ENCODE peak calls at places on chromosomes 5 and 9, in seven cellular contexts. W is cardiac fibroblast, B is astrocyte of the spinal cord, Y is astrocyte of the cerebellum, A is heart left ventricle, S is hepatocyte, L is GM23338. X is an unnamed sample.

GRCh38 chr5:139636975-139637408 is 11.2 kb upstream of the CXXC5 start:
- DNase-seq in S (peak; percentile 20), B (peak; percentile 47), A (no peak), L (no peak), Y (no peak), W (no peak), X (peak; percentile 51)

GRCh38 chr5:149733129-149733900 is 3.2 kb downstream of the PPARGC1B start:
- DNase-seq in B (no peak), W (no peak), S (no peak), L (no peak), Y (no peak), A (no peak), X (no peak)

GRCh38 chr5:56833325-56833724 is 18.0 kb downstream of the MAP3K1 start:
- DNase-seq in A (no peak), B (no peak), L (peak; percentile 66), W (no peak), S (no peak), Y (no peak), X (no peak)

GRCh38 chr5:61280205-61280604 is 51.9 kb upstream of the ZSWIM6 start:
- DNase-seq in W (peak; percentile 76), A (no peak), S (peak; percentile 72), L (no peak), Y (no peak), B (peak; percentile 86), X (peak; percentile 78)

GRCh38 chr9:129283290-129283691 is 105.2 kb upstream of the IER5L start:
- DNase-seq in A (no peak), S (no peak), L (no peak), W (no peak), B (no peak), Y (no peak), X (no peak)

GRCh38 chr5:143714629-143715028 is 97.3 kb upstream of the HMHB1 start:
- DNase-seq in W (no peak), L (no peak), A (no peak), Y (no peak), S (no peak), B (no peak), X (no peak)

GRCh38 chr9:137318976-137319375 is 16.9 kb upstream of the NRARP start:
- DNase-seq in S (peak; percentile 20), Y (no peak), A (peak; percentile 84), B (no peak), W (no peak), L (peak; percentile 62), X (no peak)

GRCh38 chr5:141651728-141652105 is 499 bp upstream of the FCHSD1 start:
- DNase-seq in S (no peak), W (no peak), B (no peak), A (no peak), Y (no peak), L (peak; percentile 41), X (no peak)

GRCh38 chr9:124218438-124219289 is 39.1 kb upstream of the NEK6 start:
- DNase-seq in S (peak; percentile 62), W (peak; percentile 45), Y (no peak), A (peak; percentile 67), B (peak; percentile 22), L (no peak), X (peak; percentile 33)

GRCh38 chr9:81080900-81081299 is 608.4 kb downstream of the TLE1 start:
- DNase-seq in L (no peak), Y (no peak), A (no peak), W (no peak), S (no peak), B (no peak), X (no peak)

GRCh38 chr5:163079618-163080017 is 357.8 kb upstream of the CCNG1 start:
- DNase-seq in A (no peak), W (no peak), L (peak; percentile 51), B (no peak), Y (no peak), S (no peak), X (no peak)

GRCh38 chr5:83035373-83036170 is 41.6 kb downstream of the TMEM167A start:
- DNase-seq in S (no peak), B (peak; percentile 27), L (no peak), W (peak; percentile 42), Y (no peak), A (peak; percentile 88), X (peak; percentile 15)

GRCh38 chr5:111691508-111691907 is 65.5 kb downstream of the NREP start:
- DNase-seq in S (no peak), Y (no peak), A (no peak), W (no peak), L (no peak), B (no peak), X (no peak)

GRCh38 chr9:116213673-116214047 is 60.1 kb downstream of the PAPPA start:
- DNase-seq in B (no peak), S (no peak), L (no peak), W (no peak), Y (peak; percentile 51), A (no peak), X (no peak)

GRCh38 chr9:79201641-79202040 is 370.1 kb upstream of the TLE4 start:
- DNase-seq in S (no peak), A (no peak), W (no peak), L (peak; percentile 39), B (no peak), Y (no peak), X (peak; percentile 15)

GRCh38 chr9:128369024-128369706 is 2.0 kb upstream of the URM1 start:
- DNase-seq in S (no peak), B (no peak), W (no peak), A (no peak), L (no peak), Y (no peak), X (no peak)

GRCh38 chr5:10538789-10539684 is 24.8 kb upstream of the ANKRD33B start:
- DNase-seq in S (no peak), B (no peak), W (no peak), L (no peak), Y (no peak), A (no peak), X (no peak)

GRCh38 chr9:129983891-129984290 is 59.1 kb downstream of the FNBP1 start:
- DNase-seq in S (no peak), B (peak; percentile 63), L (no peak), A (no peak), W (peak; percentile 69), Y (peak; percentile 57), X (peak; percentile 82)

GRCh38 chr5:96194597-96194996 is 232.9 kb upstream of the ELL2 start:
- DNase-seq in A (no peak), S (no peak), B (no peak), L (no peak), W (no peak), Y (no peak), X (no peak)

GRCh38 chr9:134054891-134055811 is 12.7 kb downstream of the BRD3 start:
- DNase-seq in Y (no peak), A (no peak), S (no peak), W (no peak), L (no peak), B (no peak), X (no peak)

GRCh38 chr5:104702212-104702611 is 1139.6 kb upstream of the NUDT12 start:
- DNase-seq in S (no peak), Y (no peak), W (no peak), L (no peak), A (no peak), B (no peak), X (no peak)

GRCh38 chr5:139368613-139369012 is 14.5 kb downstream of the SLC23A1 start:
- DNase-seq in B (peak; percentile 19), S (no peak), L (no peak), W (peak; percentile 28), A (no peak), Y (no peak), X (no peak)

GRCh38 chr5:173689713-173690360 is 73.4 kb upstream of the BOD1 start:
- DNase-seq in S (no peak), A (peak; percentile 59), L (no peak), B (no peak), Y (no peak), W (peak; percentile 16), X (no peak)

GRCh38 chr5:140351609-140352334 is 5.4 kb upstream of the HBEGF start:
- DNase-seq in W (peak; percentile 78), S (peak; percentile 88), B (peak; percentile 75), A (no peak), Y (peak; percentile 62), L (peak; percentile 93), X (peak; percentile 63)

GRCh38 chr9:80794197-80794596 is 895.1 kb downstream of the TLE1 start:
- DNase-seq in B (no peak), L (no peak), Y (no peak), W (no peak), S (no peak), A (no peak), X (no peak)

DNA sequence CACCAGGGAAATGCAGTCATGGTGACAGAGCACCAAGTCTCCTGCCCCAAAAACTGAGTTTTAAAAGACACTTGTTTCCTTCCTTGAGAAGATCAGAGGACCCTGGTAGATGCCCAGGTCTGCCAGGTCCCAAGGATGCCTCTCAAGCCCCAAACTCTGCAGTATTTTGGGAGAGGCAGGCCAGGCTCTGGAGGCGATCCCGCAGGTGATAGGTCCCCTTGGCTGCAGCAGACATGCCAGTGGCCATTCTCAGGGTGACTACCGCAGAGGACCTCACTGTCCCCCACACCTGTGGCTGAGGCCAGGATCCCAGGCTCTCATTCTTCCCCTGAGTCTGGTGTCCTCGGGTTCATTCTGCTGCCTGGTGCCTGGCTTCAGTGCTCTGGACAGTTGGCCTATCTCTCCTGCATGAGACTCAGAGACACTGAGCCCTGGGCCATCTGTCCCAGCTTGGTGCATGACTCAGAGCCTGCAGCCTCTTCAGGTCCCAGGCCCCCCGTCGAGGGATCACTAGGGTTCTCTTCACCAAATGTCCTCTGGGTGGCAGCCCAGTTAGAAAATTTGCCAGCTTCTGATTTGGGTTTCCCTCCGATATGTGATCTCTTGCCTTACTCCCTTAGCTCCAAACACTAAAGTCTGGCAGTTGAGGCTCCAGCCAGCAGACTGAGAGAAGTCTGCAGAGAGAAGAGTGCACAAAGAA is 59.7 kb upstream of the GARNL3 start:
- DNase-seq in A (no peak), L (peak; percentile 44), Y (no peak), W (peak; percentile 38), S (peak; percentile 43), B (no peak), X (peak; percentile 52)
- TF ChIP-seq CTCF in A (peak; percentile 26), L (peak; percentile 32), Y (no peak), W (peak; percentile 10), S (peak; percentile 34), B (peak; percentile 27), X (peak; percentile 37)

GRCh38 chr5:100889165-100889564 is 13.9 kb downstream of the ST8SIA4 start:
- DNase-seq in B (no peak), L (no peak), A (no peak), S (no peak), W (no peak), Y (no peak), X (no peak)
- H3K4me3 ChIP-seq in B (no peak overlapping the region), L (no peak overlapping the region), A (peak overlapping the region; percentile 15), S (no peak overlapping the region), W (no peak overlapping the region), Y (no peak overlapping the region), X (no peak overlapping the region)

GRCh38 chr9:96453625-96454024 is 3.7 kb downstream of the HABP4 start:
- DNase-seq in S (peak; percentile 42), A (no peak), W (peak; percentile 78), L (peak; percentile 49), Y (peak; percentile 53), B (peak; percentile 60), X (peak; percentile 61)
- TF ChIP-seq CTCF in S (peak; percentile 42), A (peak; percentile 45), W (peak; percentile 64), L (peak; percentile 49), Y (peak; percentile 91), B (peak; percentile 76), X (peak; percentile 90)

DNA sequence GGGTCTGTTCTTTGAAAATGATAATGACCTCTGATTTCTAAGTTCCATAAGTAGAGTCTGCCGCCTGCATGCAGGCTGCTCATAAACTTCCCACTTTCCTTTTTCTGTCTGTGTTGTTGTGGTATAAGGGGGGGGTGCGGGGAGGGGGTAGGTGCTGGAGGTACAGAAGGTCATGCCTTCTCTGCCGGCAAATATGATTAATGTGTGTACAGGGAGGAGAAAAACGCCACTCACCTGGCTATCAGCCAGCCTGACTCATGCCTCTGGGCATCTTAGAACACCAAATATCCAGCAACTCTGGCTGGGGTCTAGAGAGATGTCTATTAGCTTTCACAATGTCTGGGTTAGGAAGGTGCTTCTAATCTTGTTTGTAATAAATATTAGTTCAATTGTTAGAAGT is 128.3 kb downstream of the EFNA5 start:
- DNase-seq in S (peak; percentile 87), W (peak; percentile 96), A (peak; percentile 72), Y (peak; percentile 65), B (peak; percentile 92), L (no peak), X (peak; percentile 67)
- H3K4me3 ChIP-seq in S (no peak overlapping the region), W (no peak overlapping the region), A (no peak overlapping the region), Y (no peak overlapping the region), B (no peak overlapping the region), L (no peak overlapping the region), X (no peak overlapping the region)

X was measured in AG10803.